ENCODE peak calls at places on chromosomes 4 and X, in nine cellular contexts. V is AG04449, W is left lung, K is fibroblast of the aortic adventitia, B is astrocyte of the spinal cord, X is HCT116, G is AG04450, C is B cell, T is lower leg skin. R is an unnamed sample.

GRCh38 chr4:35250771-35251170 is 993.5 kb downstream of the ARAP2 start:
- DNase-seq in V (no peak), W (no peak), K (no peak), B (peak), X (no peak), G (no peak), C (no peak), T (no peak), R (no peak)

GRCh38 chr4:6201580-6202091 is 1.3 kb upstream of the JAKMIP1 start:
- DNase-seq in V (no peak), W (no peak), K (no peak), B (no peak), X (no peak), G (no peak), C (no peak), T (no peak), R (no peak)

GRCh38 chrX:20742106-20742505 is 475.4 kb upstream of the RPS6KA3 start:
- DNase-seq in V (no peak), W (no peak), K (peak), B (peak), X (no peak), G (no peak), C (no peak), T (no peak), R (no peak)

GRCh38 chr4:71212216-71212615 is 126.6 kb upstream of the SLC4A4 start:
- DNase-seq in V (no peak), W (no peak), K (peak), B (no peak), X (no peak), G (no peak), C (no peak), T (no peak), R (no peak)

GRCh38 chr4:186688150-186688943 is 35.3 kb downstream of the FAT1 start:
- DNase-seq in V (no peak), W (no peak), K (no peak), B (no peak), X (no peak), G (no peak), C (no peak), T (no peak), R (no peak)

GRCh38 chrX:103464774-103465117 is 54.5 kb downstream of the RAB40A start:
- DNase-seq in V (no peak), W (no peak), K (peak), B (peak), X (peak), G (peak), C (no peak), T (peak), R (peak)

GRCh38 chrX:40176979-40177430 is 79.2 kb upstream of the BCOR start:
- DNase-seq in V (no peak), W (no peak), K (no peak), B (no peak), X (no peak), G (no peak), C (peak), T (no peak), R (no peak)

GRCh38 chrX:1582686-1583437 is 8.5 kb upstream of the AKAP17A start:
- DNase-seq in V (no peak), W (peak), K (no peak), B (no peak), X (peak), G (no peak), C (no peak), T (no peak), R (no peak)

GRCh38 chr4:25949166-25949748 is 35.2 kb downstream of the SMIM20 start:
- DNase-seq in V (no peak), W (no peak), K (no peak), B (no peak), X (no peak), G (no peak), C (no peak), T (no peak), R (no peak)

GRCh38 chrX:96372313-96373046 is 312.2 kb upstream of the DIAPH2 start:
- DNase-seq in V (peak), W (no peak), K (peak), B (peak), X (peak), G (peak), C (no peak), T (no peak), R (no peak)

GRCh38 chrX:24985120-24985519 is 30.6 kb downstream of the ARX start:
- DNase-seq in V (no peak), W (no peak), K (no peak), B (no peak), X (no peak), G (no peak), C (no peak), T (no peak), R (no peak)

GRCh38 chrX:16785247-16786138 is 773 bp upstream of the TXLNG start:
- DNase-seq in V (no peak), W (no peak), K (no peak), B (no peak), X (no peak), G (no peak), C (no peak), T (peak), R (no peak)

GRCh38 chr4:168734703-168735688 is 238.1 kb downstream of the PALLD start:
- DNase-seq in V (no peak), W (no peak), K (no peak), B (no peak), X (no peak), G (no peak), C (no peak), T (no peak), R (no peak)

GRCh38 chr4:77015390-77015789 is 60.4 kb downstream of the CCNI start:
- DNase-seq in V (no peak), W (no peak), K (peak), B (peak), X (no peak), G (peak), C (no peak), T (no peak), R (no peak)

GRCh38 chr4:185872747-185873380 is 60.9 kb upstream of the SORBS2 start:
- DNase-seq in V (no peak), W (no peak), K (no peak), B (no peak), X (peak), G (no peak), C (no peak), T (no peak), R (no peak)

GRCh38 chr4:76753814-76754213 is 144.1 kb downstream of the SOWAHB start:
- DNase-seq in V (peak), W (no peak), K (peak), B (peak), X (no peak), G (peak), C (no peak), T (no peak), R (no peak)

GRCh38 chr4:15131551-15131950 is 129.3 kb downstream of the CPEB2 start:
- DNase-seq in V (no peak), W (peak), K (no peak), B (no peak), X (no peak), G (no peak), C (no peak), T (peak), R (no peak)

GRCh38 chr4:168551211-168551610 is 54.4 kb downstream of the PALLD start:
- DNase-seq in V (no peak), W (no peak), K (peak), B (peak), X (no peak), G (peak), C (no peak), T (no peak), R (no peak)

GRCh38 chr4:154927126-154927525 is 146.1 kb downstream of the RBM46 start:
- DNase-seq in V (no peak), W (no peak), K (no peak), B (no peak), X (no peak), G (no peak), C (no peak), T (no peak), R (no peak)

DNA sequence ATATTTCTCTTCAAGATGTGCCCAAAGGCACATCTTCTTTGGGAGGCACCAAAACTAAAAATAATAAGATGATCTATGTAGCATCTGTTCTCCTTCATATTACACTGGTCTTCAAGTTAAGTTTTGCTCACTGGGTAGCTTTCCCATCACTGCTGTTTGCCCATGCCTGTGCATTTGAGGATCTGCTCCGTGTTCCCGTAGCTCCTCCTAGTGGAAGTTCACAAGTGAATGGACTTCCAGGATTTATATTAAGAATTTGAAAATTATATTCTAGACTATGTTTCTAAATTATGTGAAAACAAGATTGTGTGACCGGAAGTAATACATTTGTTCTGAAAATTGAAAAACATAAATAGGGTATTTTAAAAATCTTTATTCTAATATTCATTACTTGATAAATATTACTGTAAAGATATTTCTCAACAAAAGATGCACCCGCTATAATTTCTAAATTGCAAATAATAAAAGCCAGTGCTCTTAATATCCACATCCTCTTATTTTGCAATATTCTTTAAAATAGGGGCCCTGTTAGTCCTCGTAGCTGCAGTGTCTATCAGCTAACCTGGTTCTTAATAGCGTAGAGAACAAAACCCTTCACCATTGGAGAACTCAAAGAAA is 147.7 kb downstream of the RBM46 start:
- DNase-seq in V (no peak), W (no peak), K (peak), B (peak), X (peak), G (peak), C (no peak), T (no peak), R (no peak)
- TF ChIP-seq CTCF in V (no peak), W (no peak), K (peak), B (peak), X (peak), G (peak), C (no peak), T (no peak), R (peak)

DNA sequence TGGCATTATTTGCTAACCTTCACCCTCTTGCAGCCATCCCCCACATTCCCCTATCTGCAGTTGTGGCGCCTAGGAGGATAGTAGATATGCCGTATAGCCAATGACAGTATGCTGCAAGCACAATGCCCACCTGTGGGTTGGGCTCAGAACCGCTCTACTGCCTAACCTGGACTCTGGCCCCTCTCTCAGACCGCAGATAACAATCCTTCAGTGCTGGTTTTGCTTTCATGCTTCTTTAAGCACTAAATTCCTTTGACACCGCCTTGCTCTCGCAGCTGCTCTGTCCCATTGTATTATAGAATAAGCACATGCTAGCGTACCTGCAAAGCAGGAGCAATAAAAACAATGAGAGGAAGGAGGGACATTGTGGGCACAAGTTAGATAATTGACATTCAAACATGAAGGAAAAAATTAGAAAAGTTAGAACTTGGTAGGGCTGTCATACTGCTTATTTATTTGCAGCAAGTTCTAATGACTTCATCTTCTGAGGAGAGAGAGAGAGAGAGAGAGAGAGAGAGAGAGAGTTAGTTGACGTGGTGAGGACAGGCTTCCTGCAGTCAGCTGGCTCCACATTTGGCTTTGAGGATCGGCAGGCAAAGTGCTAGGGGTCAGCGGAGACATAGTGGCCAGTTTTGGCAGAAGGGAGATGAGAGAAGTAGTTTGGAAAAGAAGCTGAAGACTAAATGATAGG is 55.8 kb downstream of the WWC2 start:
- DNase-seq in V (no peak), W (no peak), K (no peak), B (no peak), X (no peak), G (no peak), C (no peak), T (no peak), R (no peak)
- TF ChIP-seq CTCF in V (no peak), W (no peak), K (no peak), B (no peak), X (no peak), G (no peak), C (no peak), T (no peak), R (no peak)

GRCh38 chr4:40720931-40721330 is 28.8 kb upstream of the NSUN7 start:
- DNase-seq in V (no peak), W (no peak), K (no peak), B (no peak), X (no peak), G (no peak), C (no peak), T (no peak), R (no peak)

GRCh38 chr4:40721730-40722171 is 28.0 kb upstream of the NSUN7 start:
- DNase-seq in V (peak), W (no peak), K (no peak), B (peak), X (no peak), G (no peak), C (no peak), T (no peak), R (no peak)

GRCh38 chr4:40720351-40720750 is 29.4 kb upstream of the NSUN7 start:
- DNase-seq in V (no peak), W (no peak), K (no peak), B (no peak), X (no peak), G (no peak), C (no peak), T (no peak), R (no peak)

GRCh38 chr4:40718571-40718970 is 31.2 kb upstream of the NSUN7 start:
- DNase-seq in V (no peak), W (no peak), K (no peak), B (no peak), X (no peak), G (no peak), C (no peak), T (no peak), R (no peak)

DNA sequence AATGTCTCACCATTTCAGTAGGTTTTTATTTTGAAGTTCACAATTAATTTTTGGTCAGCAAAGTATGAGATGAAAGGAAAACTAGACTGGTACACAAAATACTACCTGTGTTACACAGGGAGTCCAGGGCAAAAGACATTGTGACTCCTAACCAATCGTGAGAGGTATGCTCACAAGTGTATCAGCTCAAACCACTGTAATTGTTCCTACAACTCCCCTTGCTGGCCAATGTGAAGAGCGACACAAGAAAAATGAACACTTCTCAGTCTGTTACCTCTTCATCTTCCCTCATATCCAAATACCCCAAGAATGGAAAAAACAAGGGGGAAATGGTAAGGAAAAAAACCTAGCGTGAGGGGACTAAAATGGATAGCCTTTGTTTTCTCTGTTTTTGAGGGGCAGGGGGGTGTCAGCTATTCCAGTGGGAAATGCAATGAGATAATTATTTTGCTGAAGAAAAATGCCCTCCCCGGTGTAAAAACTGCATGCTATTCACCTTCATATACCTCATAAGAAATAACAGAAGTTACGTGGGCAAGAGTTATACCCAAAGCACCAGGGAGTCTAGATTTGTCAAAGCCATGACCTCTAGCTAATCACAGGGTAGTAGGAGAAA is 30.6 kb upstream of the NSUN7 start:
- DNase-seq in V (no peak), W (no peak), K (peak), B (peak), X (peak), G (no peak), C (no peak), T (no peak), R (no peak)
- TF ChIP-seq CTCF in V (peak), W (peak), K (peak), B (peak), X (peak), G (peak), C (no peak), T (no peak), R (peak)

GRCh38 chr4:91904556-91904955 is 399.2 kb upstream of the GRID2 start:
- DNase-seq in V (no peak), W (no peak), K (no peak), B (no peak), X (no peak), G (no peak), C (no peak), T (no peak), R (no peak)
- TF ChIP-seq CTCF in V (no peak), W (no peak), K (no peak), B (no peak), X (no peak), G (no peak), C (no peak), T (no peak), R (no peak)

GRCh38 chrX:128973033-128973432 is 550.3 kb downstream of the SMARCA1 start:
- DNase-seq in V (no peak), W (no peak), K (no peak), B (no peak), X (no peak), G (no peak), C (no peak), T (no peak), R (no peak)
- TF ChIP-seq CTCF in V (no peak), W (no peak), K (no peak), B (no peak), X (no peak), G (no peak), C (no peak), T (no peak), R (no peak)

R was measured in D721Med.